ENCODE peak calls at places on chromosome 1, in four cellular contexts. One of them, this sample, is unnamed.

GRCh38 chr1:160726498-160727391 is 12.3 kb upstream of the SLAMF7 start:
- DNase-seq in T-helper 17 cell: peak
- DNase-seq in Jurkat, Clone E6-1: peak
- DNase-seq in stimulated activated CD8-positive, alpha-beta memory T cell treated with anti-CD3 and anti-CD28 coated beads, Interleukin-2, amount 100 ng/mL, for 1 hour: no peak
- DNase-seq in this sample: peak

GRCh38 chr1:74596770-74597169 is 76.8 kb downstream of the ERICH3 start:
- DNase-seq in Jurkat, Clone E6-1: no peak
- DNase-seq in stimulated activated CD8-positive, alpha-beta memory T cell treated with anti-CD3 and anti-CD28 coated beads, Interleukin-2, amount 100 ng/mL, for 1 hour: no peak
- DNase-seq in T-helper 17 cell: no peak
- DNase-seq in this sample: no peak

GRCh38 chr1:210535796-210536195 is 207.1 kb downstream of the HHAT start:
- DNase-seq in stimulated activated CD8-positive, alpha-beta memory T cell treated with anti-CD3 and anti-CD28 coated beads, Interleukin-2, amount 100 ng/mL, for 1 hour: no peak
- DNase-seq in Jurkat, Clone E6-1: no peak
- DNase-seq in T-helper 17 cell: no peak
- DNase-seq in this sample: no peak

GRCh38 chr1:5342172-5342571 is 650.1 kb downstream of the NPHP4 start:
- DNase-seq in stimulated activated CD8-positive, alpha-beta memory T cell treated with anti-CD3 and anti-CD28 coated beads, Interleukin-2, amount 100 ng/mL, for 1 hour: no peak
- DNase-seq in Jurkat, Clone E6-1: no peak
- DNase-seq in T-helper 17 cell: no peak
- DNase-seq in this sample: no peak

GRCh38 chr1:28577738-28578536 is 14.1 kb upstream of the RAB42 start:
- DNase-seq in T-helper 17 cell: no peak
- DNase-seq in stimulated activated CD8-positive, alpha-beta memory T cell treated with anti-CD3 and anti-CD28 coated beads, Interleukin-2, amount 100 ng/mL, for 1 hour: no peak
- DNase-seq in Jurkat, Clone E6-1: no peak
- DNase-seq in this sample: no peak

GRCh38 chr1:10778640-10779039 is 17.8 kb downstream of the CASZ1 start:
- DNase-seq in T-helper 17 cell: no peak
- DNase-seq in stimulated activated CD8-positive, alpha-beta memory T cell treated with anti-CD3 and anti-CD28 coated beads, Interleukin-2, amount 100 ng/mL, for 1 hour: no peak
- DNase-seq in Jurkat, Clone E6-1: no peak
- DNase-seq in this sample: no peak

GRCh38 chr1:92096317-92096716 is 16.2 kb downstream of the BTBD8 start:
- DNase-seq in stimulated activated CD8-positive, alpha-beta memory T cell treated with anti-CD3 and anti-CD28 coated beads, Interleukin-2, amount 100 ng/mL, for 1 hour: no peak
- DNase-seq in T-helper 17 cell: no peak
- DNase-seq in Jurkat, Clone E6-1: no peak
- DNase-seq in this sample: no peak

GRCh38 chr1:29931477-29932175 is 695.3 kb downstream of the PTPRU start:
- DNase-seq in Jurkat, Clone E6-1: no peak
- DNase-seq in T-helper 17 cell: no peak
- DNase-seq in stimulated activated CD8-positive, alpha-beta memory T cell treated with anti-CD3 and anti-CD28 coated beads, Interleukin-2, amount 100 ng/mL, for 1 hour: no peak
- DNase-seq in this sample: no peak

GRCh38 chr1:188170446-188170845 is 1341.7 kb downstream of the PLA2G4A start:
- DNase-seq in stimulated activated CD8-positive, alpha-beta memory T cell treated with anti-CD3 and anti-CD28 coated beads, Interleukin-2, amount 100 ng/mL, for 1 hour: no peak
- DNase-seq in Jurkat, Clone E6-1: no peak
- DNase-seq in T-helper 17 cell: no peak
- DNase-seq in this sample: no peak

GRCh38 chr1:236638935-236639334 is 34.6 kb upstream of the HEATR1 start:
- DNase-seq in T-helper 17 cell: no peak
- DNase-seq in Jurkat, Clone E6-1: no peak
- DNase-seq in stimulated activated CD8-positive, alpha-beta memory T cell treated with anti-CD3 and anti-CD28 coated beads, Interleukin-2, amount 100 ng/mL, for 1 hour: no peak
- DNase-seq in this sample: no peak

GRCh38 chr1:208201241-208201640 is 42.9 kb downstream of the PLXNA2 start:
- DNase-seq in T-helper 17 cell: no peak
- DNase-seq in Jurkat, Clone E6-1: no peak
- DNase-seq in stimulated activated CD8-positive, alpha-beta memory T cell treated with anti-CD3 and anti-CD28 coated beads, Interleukin-2, amount 100 ng/mL, for 1 hour: no peak
- DNase-seq in this sample: peak

GRCh38 chr1:156808186-156809030 is 8.2 kb downstream of the SH2D2A start:
- DNase-seq in stimulated activated CD8-positive, alpha-beta memory T cell treated with anti-CD3 and anti-CD28 coated beads, Interleukin-2, amount 100 ng/mL, for 1 hour: no peak
- DNase-seq in Jurkat, Clone E6-1: no peak
- DNase-seq in T-helper 17 cell: no peak
- DNase-seq in this sample: no peak

This sample was measured in A673.